ENCODE peak calls at places on chromosomes 11 and 22, in four cellular contexts. V is IMR-90, H is GM12878, A is A549. R is an unnamed sample.

GRCh38 chr22:44091021-44091721 is 67.1 kb downstream of the PARVB start:
- DNase-seq in V (no peak), H (no peak), A (peak), R (no peak)

GRCh38 chr22:20591660-20592310 is 84.4 kb downstream of the MED15 start:
- DNase-seq in V (peak), H (no peak), A (no peak), R (peak)

GRCh38 chr11:114137054-114137453 is 77.5 kb downstream of the ZBTB16 start:
- DNase-seq in V (no peak), H (no peak), A (no peak), R (no peak)

GRCh38 chr11:19890308-19890707 is 177.7 kb downstream of the NAV2 start:
- DNase-seq in V (peak), H (no peak), A (no peak), R (no peak)

GRCh38 chr22:50628543-50629134 is 687 bp upstream of the ARSA start:
- DNase-seq in V (no peak), H (no peak), A (no peak), R (no peak)

GRCh38 chr22:37283393-37283937 is 1.2 kb downstream of the CYTH4 start:
- DNase-seq in V (no peak), H (no peak), A (no peak), R (no peak)

GRCh38 chr11:4639931-4640330 is 2.7 kb downstream of the OR51D1 start:
- DNase-seq in V (no peak), H (no peak), A (no peak), R (no peak)

GRCh38 chr11:68406318-68407313 is 53.9 kb upstream of the PPP6R3 start:
- DNase-seq in V (no peak), H (no peak), A (no peak), R (no peak)

GRCh38 chr11:12413141-12414055 is 36.0 kb downstream of the PARVA start:
- DNase-seq in V (peak), H (no peak), A (no peak), R (no peak)

GRCh38 chr11:123702137-123702536 is 39.3 kb downstream of the ZNF202 start:
- DNase-seq in V (no peak), H (peak), A (no peak), R (peak)

GRCh38 chr11:31822604-31823371 is 11.7 kb upstream of the PAX6 start:
- DNase-seq in V (no peak), H (no peak), A (no peak), R (no peak)

GRCh38 chr22:43554694-43555365 is 143.0 kb downstream of the MPPED1 start:
- DNase-seq in V (no peak), H (no peak), A (no peak), R (no peak)

GRCh38 chr11:119713361-119714040 is 15.5 kb downstream of the NECTIN1 start:
- DNase-seq in V (no peak), H (no peak), A (no peak), R (no peak)
- TF ChIP-seq ELK1 in V (no peak), H (no peak), A (no peak), R (no peak)

GRCh38 chr11:64652586-64653387 is 61.8 kb downstream of the SLC22A12 start:
- DNase-seq in V (peak), H (no peak), A (peak), R (peak)
- TF ChIP-seq ELK1 in V (no peak), H (no peak), A (no peak), R (no peak)

GRCh38 chr11:2792376-2793250 is 92.8 kb upstream of the KCNQ1OT1 start:
- DNase-seq in V (no peak), H (no peak), A (no peak), R (no peak)
- TF ChIP-seq ELK1 in V (no peak), H (no peak), A (no peak), R (no peak)

GRCh38 chr11:17771841-17772401 is 37.3 kb downstream of the KCNC1 start:
- DNase-seq in V (no peak), H (no peak), A (no peak), R (no peak)

GRCh38 chr11:17775035-17775348 is 40.4 kb downstream of the KCNC1 start:
- DNase-seq in V (no peak), H (no peak), A (no peak), R (no peak)

GRCh38 chr11:17772704-17773600 is 38.4 kb downstream of the KCNC1 start:
- DNase-seq in V (no peak), H (no peak), A (no peak), R (no peak)

GRCh38 chr11:17774232-17775034 is 39.9 kb downstream of the KCNC1 start:
- DNase-seq in V (no peak), H (no peak), A (no peak), R (no peak)

GRCh38 chr11:17773674-17774073 is 39.1 kb downstream of the KCNC1 start:
- DNase-seq in V (no peak), H (no peak), A (no peak), R (no peak)
- TF ChIP-seq ELK1 in V (no peak), H (no peak), A (no peak), R (no peak)